ENCODE peak calls at places on chromosome 9, in four cellular contexts. D, T, H and S are unnamed samples.

GRCh38 chr9:83623634-83623991 is 670 bp downstream of the IDNK start:
- DNase-seq in D (no peak), T (no peak), H (no peak), S (no peak)

GRCh38 chr9:98172604-98173003 is 19.8 kb downstream of the CORO2A start:
- DNase-seq in T (no peak), D (no peak), H (no peak), S (no peak)

GRCh38 chr9:14111670-14112069 is 202.3 kb downstream of the NFIB start:
- DNase-seq in T (no peak), H (no peak), D (peak), S (no peak)

GRCh38 chr9:131290039-131290766 is 680 bp downstream of the PLPP7 start:
- DNase-seq in D (no peak), H (peak), T (no peak), S (no peak)

GRCh38 chr9:98117984-98118639 is 910 bp downstream of the TRIM14 start:
- DNase-seq in T (peak), D (no peak), H (peak), S (no peak)

GRCh38 chr9:136322756-136323330 is 4.5 kb upstream of the GPSM1 start:
- DNase-seq in H (no peak), D (no peak), T (no peak), S (no peak)

GRCh38 chr9:97470076-97470475 is 31.4 kb upstream of the TMOD1 start:
- DNase-seq in H (peak), D (no peak), T (no peak), S (no peak)

GRCh38 chr9:16794871-16795639 is 75.4 kb downstream of the BNC2 start:
- DNase-seq in H (no peak), T (no peak), D (peak), S (no peak)

GRCh38 chr9:135078361-135078821 is 9.1 kb upstream of the OLFM1 start:
- DNase-seq in D (no peak), T (no peak), H (no peak), S (no peak)

GRCh38 chr9:13787234-13787833 is 507.8 kb upstream of the MPDZ start:
- DNase-seq in T (no peak), H (no peak), D (peak), S (no peak)

GRCh38 chr9:24509850-24510249 is 35.8 kb downstream of the IZUMO3 start:
- DNase-seq in D (no peak), T (no peak), H (no peak), S (no peak)

GRCh38 chr9:132547436-132547835 is 35.0 kb upstream of the BARHL1 start:
- DNase-seq in T (no peak), H (no peak), D (no peak), S (no peak)

GRCh38 chr9:80204054-80204453 is 632.3 kb downstream of the TLE4 start:
- DNase-seq in H (no peak), T (no peak), D (no peak), S (no peak)

GRCh38 chr9:95089916-95090791 is 227.4 kb downstream of the FANCC start:
- DNase-seq in H (peak), T (peak), D (no peak), S (no peak)

GRCh38 chr9:135522137-135522877 is 1.1 kb downstream of the LCN1 start:
- DNase-seq in H (no peak), T (no peak), D (no peak), S (no peak)

GRCh38 chr9:1052119-1052907 is 2.2 kb downstream of the DMRT2 start:
- DNase-seq in T (no peak), D (no peak), H (no peak), S (no peak)

DNA sequence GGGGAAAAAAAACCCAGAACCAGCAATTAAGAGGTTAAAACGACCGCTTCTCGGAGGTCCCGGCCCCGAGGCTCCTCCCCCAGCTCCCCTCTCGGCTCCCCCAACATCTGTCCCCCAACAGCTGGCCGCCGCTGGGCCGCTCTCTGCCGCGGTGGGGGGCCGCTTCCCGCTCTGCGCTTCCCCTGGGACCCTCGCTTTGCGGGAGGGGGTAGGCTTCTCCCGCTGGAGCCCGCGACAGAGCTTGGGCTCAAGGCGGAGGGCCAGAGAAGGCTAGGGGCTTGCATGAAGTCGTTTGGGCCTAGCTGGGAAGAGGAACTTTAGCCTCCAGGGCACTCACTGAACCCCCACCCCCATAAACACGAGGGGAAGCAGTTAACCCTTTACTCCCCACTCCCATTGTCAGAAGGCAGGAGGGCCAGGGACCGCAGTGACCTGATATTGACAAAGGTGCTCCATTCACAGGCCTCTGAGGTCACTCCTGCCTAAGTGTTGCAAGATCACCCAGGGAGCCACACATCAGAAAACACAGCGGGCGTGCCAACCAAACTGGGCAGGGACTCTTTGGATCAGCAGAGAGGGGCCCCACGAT is 7.4 kb downstream of the LHX6 start:
- DNase-seq in T (no peak), D (no peak), H (peak), S (no peak)
- H3K4me3 ChIP-seq in T (no peak), D (no peak), H (no peak), S (no peak)

DNA sequence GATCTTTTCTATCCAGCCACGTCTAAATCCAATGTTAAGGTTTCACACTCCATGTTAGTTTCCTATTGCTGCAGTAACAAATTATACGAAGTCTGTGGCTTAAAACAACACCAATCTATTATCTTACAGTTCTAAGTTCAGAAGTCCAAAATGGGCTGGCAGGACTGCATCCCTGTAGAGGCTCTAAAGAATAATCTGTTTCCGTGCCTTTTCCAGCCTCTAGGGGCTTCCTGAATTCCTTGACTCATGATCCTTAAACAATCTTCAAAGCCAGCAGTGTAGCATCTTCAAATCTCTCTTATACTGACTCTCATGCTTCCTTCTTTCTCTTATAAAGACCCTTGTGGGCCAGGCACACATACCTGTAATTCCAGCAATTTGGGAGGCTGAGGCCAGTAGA is 6.8 kb downstream of the PLGRKT start:
- DNase-seq in D (no peak), T (no peak), H (no peak), S (no peak)
- TF ChIP-seq CTCF in D (peak), T (no peak), H (peak), S (no peak)

DNA sequence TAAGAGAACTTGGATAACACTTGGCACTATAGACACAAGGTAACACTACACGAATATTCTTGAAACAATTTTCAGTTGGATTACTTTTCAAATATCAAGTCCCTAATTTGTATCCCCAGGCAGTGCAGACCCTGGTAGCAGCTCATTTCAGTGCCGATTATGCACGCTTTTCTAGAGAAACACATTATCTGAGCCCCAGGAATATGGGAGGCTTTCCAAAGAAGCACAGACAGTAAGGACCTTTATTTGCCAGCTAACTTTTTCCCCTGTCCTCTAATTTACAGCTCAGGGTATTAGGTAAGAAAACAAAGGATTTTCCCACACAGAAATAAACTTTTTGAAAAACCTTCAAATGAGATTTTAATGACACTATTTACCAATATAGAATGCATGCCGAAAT is 852.3 kb upstream of the DMAC1 start:
- DNase-seq in T (no peak), H (no peak), D (no peak), S (no peak)
- H3K4me3 ChIP-seq in T (no peak), H (no peak), D (no peak), S (no peak)

GRCh38 chr9:15696979-15697378 is 144.1 kb downstream of the CCDC171 start:
- DNase-seq in T (no peak), D (no peak), H (no peak), S (no peak)
- TF ChIP-seq CTCF in T (no peak), D (peak), H (peak), S (no peak)

GRCh38 chr9:86322973-86323644 is 31.1 kb downstream of the TUT7 start:
- DNase-seq in T (no peak), D (peak), H (no peak), S (no peak)

GRCh38 chr9:86324308-86324707 is 29.9 kb downstream of the TUT7 start:
- DNase-seq in T (no peak), H (no peak), D (no peak), S (no peak)

GRCh38 chr9:86326536-86326935 is 27.7 kb downstream of the TUT7 start:
- DNase-seq in H (no peak), T (no peak), D (no peak), S (no peak)

GRCh38 chr9:86328153-86328552 is 26.1 kb downstream of the TUT7 start:
- DNase-seq in D (no peak), T (no peak), H (no peak), S (no peak)

GRCh38 chr9:86324901-86325300 is 29.3 kb downstream of the TUT7 start:
- DNase-seq in H (no peak), T (no peak), D (no peak), S (no peak)
- H3K4me3 ChIP-seq in H (no peak), T (no peak), D (no peak), S (no peak)

GRCh38 chr9:91483835-91484234 is 60.2 kb upstream of the NFIL3 start:
- DNase-seq in D (no peak), T (no peak), H (no peak), S (no peak)

GRCh38 chr9:91481971-91482370 is 58.3 kb upstream of the NFIL3 start:
- DNase-seq in H (no peak), D (no peak), T (no peak), S (no peak)

GRCh38 chr9:91483189-91483691 is 59.6 kb upstream of the NFIL3 start:
- DNase-seq in H (no peak), D (peak), T (no peak), S (no peak)

GRCh38 chr9:91486699-91487497 is 63.3 kb upstream of the NFIL3 start:
- DNase-seq in H (no peak), D (peak), T (no peak), S (no peak)

GRCh38 chr9:91485006-91485405 is 61.4 kb upstream of the NFIL3 start:
- DNase-seq in H (no peak), D (no peak), T (no peak), S (no peak)
- TF ChIP-seq CTCF in H (no peak), D (no peak), T (no peak), S (no peak)

GRCh38 chr9:129334744-129335080 is 156.7 kb upstream of the IER5L start:
- DNase-seq in D (no peak), H (no peak), T (no peak), S (no peak)

GRCh38 chr9:129333613-129333960 is 155.5 kb upstream of the IER5L start:
- DNase-seq in D (no peak), T (no peak), H (no peak), S (peak)

GRCh38 chr9:129332581-129332980 is 154.5 kb upstream of the IER5L start:
- DNase-seq in H (no peak), T (no peak), D (no peak), S (no peak)

GRCh38 chr9:129335456-129336129 is 157.5 kb upstream of the IER5L start:
- DNase-seq in D (no peak), H (no peak), T (no peak), S (no peak)

GRCh38 chr9:129333961-129334743 is 156.1 kb upstream of the IER5L start:
- DNase-seq in D (peak), T (peak), H (peak), S (peak)
- H3K4me3 ChIP-seq in D (no peak), T (peak), H (peak), S (no peak)